ENCODE peak calls at places on chromosomes 11 and 22, in five cellular contexts. B, J, R, S and O are unnamed samples.

GRCh38 chr11:125426818-125427528 is 69.1 kb downstream of the FEZ1 start:
- DNase-seq in S (no peak), B (no peak), J (no peak), R (no peak), O (no peak)

GRCh38 chr11:76656571-76657081 is 13.9 kb downstream of the LRRC32 start:
- DNase-seq in J (no peak), R (peak), S (no peak), B (no peak), O (no peak)

GRCh38 chr11:110301032-110301431 is 4.6 kb upstream of the RDX start:
- DNase-seq in J (no peak), B (no peak), S (peak), R (peak), O (no peak)

GRCh38 chr11:36510567-36511020 is 522 bp upstream of the TRAF6 start:
- DNase-seq in R (no peak), B (peak), J (no peak), S (no peak), O (no peak)

GRCh38 chr11:116379185-116379828 is 393.5 kb downstream of the BUD13 start:
- DNase-seq in S (peak), J (peak), R (peak), B (peak), O (peak)

GRCh38 chr11:130553306-130553705 is 104.9 kb downstream of the ADAMTS15 start:
- DNase-seq in S (no peak), J (no peak), B (peak), R (no peak), O (no peak)

GRCh38 chr22:23969071-23969470 is 2.4 kb downstream of the DDTL start:
- DNase-seq in S (peak), R (no peak), B (no peak), J (no peak), O (no peak)

GRCh38 chr22:37566329-37566837 is 6.1 kb downstream of the CDC42EP1 start:
- DNase-seq in R (peak), S (no peak), J (no peak), B (no peak), O (no peak)

GRCh38 chr11:34332524-34332923 is 25.3 kb downstream of the ABTB2 start:
- DNase-seq in J (no peak), R (no peak), B (no peak), S (no peak), O (no peak)

GRCh38 chr11:44034639-44035038 is 13.1 kb upstream of the ACCSL start:
- DNase-seq in J (no peak), R (peak), B (no peak), S (peak), O (no peak)

GRCh38 chr11:125626381-125626950 is 1.5 kb downstream of the CHEK1 start:
- DNase-seq in R (no peak), J (no peak), S (no peak), B (peak), O (no peak)

GRCh38 chr22:22418163-22418549 is 90.4 kb downstream of the ZNF280B start:
- DNase-seq in S (no peak), B (no peak), J (no peak), R (no peak), O (no peak)
- H2BK120ac ChIP-seq in S (no peak), B (no peak), J (no peak), R (no peak), O (no peak)

GRCh38 chr11:103939694-103940093 is 96.7 kb upstream of the DDI1 start:
- DNase-seq in B (no peak), S (no peak), J (no peak), R (no peak), O (no peak)

GRCh38 chr11:103944251-103944944 is 92.0 kb upstream of the DDI1 start:
- DNase-seq in J (no peak), B (no peak), R (no peak), S (no peak), O (no peak)

GRCh38 chr11:103942646-103943045 is 93.8 kb upstream of the DDI1 start:
- DNase-seq in S (no peak), J (no peak), R (no peak), B (no peak), O (no peak)

GRCh38 chr11:103936059-103936458 is 100.4 kb upstream of the DDI1 start:
- DNase-seq in J (no peak), B (peak), R (no peak), S (no peak), O (no peak)

GRCh38 chr11:103940542-103940941 is 95.9 kb upstream of the DDI1 start:
- DNase-seq in S (no peak), R (no peak), J (no peak), B (peak), O (no peak)
- H2BK15ac ChIP-seq in S (no peak), R (no peak), J (no peak), B (no peak), O (no peak)

GRCh38 chr11:98153752-98154151 is 867.0 kb upstream of the CNTN5 start:
- DNase-seq in B (no peak), R (no peak), J (no peak), S (no peak), O (no peak)
- H2AFZ ChIP-seq in B (no peak), R (no peak), J (no peak), S (no peak), O (no peak)

GRCh38 chr22:22167791-22168189 is 76.8 kb upstream of the VPREB1 start:
- DNase-seq in J (no peak), S (no peak), R (no peak), B (no peak), O (no peak)

GRCh38 chr22:22166941-22167713 is 77.5 kb upstream of the VPREB1 start:
- DNase-seq in J (no peak), S (no peak), R (no peak), B (no peak), O (no peak)

GRCh38 chr22:22161924-22162851 is 82.4 kb upstream of the VPREB1 start:
- DNase-seq in R (no peak), J (no peak), B (no peak), S (no peak), O (no peak)

GRCh38 chr22:22165936-22166710 is 78.5 kb upstream of the VPREB1 start:
- DNase-seq in B (no peak), S (no peak), J (no peak), R (no peak), O (no peak)

DNA sequence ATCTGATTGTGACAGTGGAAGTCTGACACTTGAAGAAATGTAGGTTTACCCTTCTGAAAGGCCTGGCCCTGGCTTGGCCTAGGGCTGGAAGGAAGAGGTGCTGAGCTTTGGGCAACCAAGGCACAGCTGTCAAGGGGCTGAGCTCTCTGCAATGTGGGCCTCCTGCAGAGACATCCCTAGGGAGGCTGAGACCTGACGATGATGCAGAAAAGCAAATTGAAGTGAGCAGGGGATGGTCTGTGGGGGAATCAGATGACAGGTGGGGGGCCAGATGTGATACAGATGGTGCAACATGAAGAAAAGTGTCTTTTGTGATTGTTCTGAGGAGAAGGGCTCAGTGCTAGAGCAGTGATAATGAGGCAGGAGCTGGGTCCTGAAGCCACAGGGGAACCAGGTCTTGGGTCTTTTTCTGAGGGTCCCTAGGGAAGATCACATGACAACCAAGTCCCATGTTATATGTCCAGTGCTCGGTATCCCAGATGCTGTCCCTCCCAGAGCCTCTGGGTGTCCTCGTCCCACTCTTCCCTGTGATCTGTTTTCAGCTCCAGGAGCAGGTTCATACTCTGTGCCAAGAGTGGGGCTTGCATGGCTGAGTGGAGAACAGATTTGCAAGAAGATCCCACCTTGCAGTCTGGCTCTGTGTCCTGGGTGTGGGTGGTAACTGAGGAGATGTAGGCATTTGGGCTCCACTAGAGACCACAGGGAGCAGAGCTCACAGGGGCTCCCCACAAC is 79.9 kb upstream of the VPREB1 start:
- DNase-seq in J (no peak), R (no peak), S (no peak), B (no peak), O (no peak)
- H2BK120ac ChIP-seq in J (no peak), R (no peak), S (no peak), B (no peak), O (no peak)

GRCh38 chr11:128522943-128523518 is 64.3 kb downstream of the ETS1 start:
- DNase-seq in B (no peak), J (peak), R (no peak), S (no peak), O (no peak)
- H2BK15ac ChIP-seq in B (peak), J (no peak), R (no peak), S (no peak), O (no peak)

DNA sequence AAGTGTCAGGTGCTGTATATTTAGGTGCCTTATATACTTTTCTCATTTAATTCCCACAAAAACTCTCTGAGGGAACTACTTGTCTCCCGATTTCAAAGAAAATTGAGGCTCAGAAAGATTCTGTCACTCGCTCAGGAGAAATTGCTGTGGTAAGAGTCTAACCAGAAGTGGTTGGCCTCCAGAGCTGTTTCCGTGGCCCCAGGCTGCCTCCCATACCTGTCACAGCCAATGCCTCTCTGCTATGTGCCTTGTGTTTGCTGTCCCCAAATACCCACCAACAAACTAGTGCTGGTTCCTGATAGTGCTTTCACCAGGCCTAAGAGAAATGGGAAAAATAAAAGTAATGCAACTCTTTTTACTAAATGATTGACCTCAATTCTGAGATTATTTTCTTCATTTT is 21.0 kb upstream of the TMEM86A start:
- DNase-seq in J (no peak), S (no peak), B (no peak), R (no peak), O (no peak)
- H2AFZ ChIP-seq in J (no peak), S (no peak), B (no peak), R (no peak), O (no peak)

DNA sequence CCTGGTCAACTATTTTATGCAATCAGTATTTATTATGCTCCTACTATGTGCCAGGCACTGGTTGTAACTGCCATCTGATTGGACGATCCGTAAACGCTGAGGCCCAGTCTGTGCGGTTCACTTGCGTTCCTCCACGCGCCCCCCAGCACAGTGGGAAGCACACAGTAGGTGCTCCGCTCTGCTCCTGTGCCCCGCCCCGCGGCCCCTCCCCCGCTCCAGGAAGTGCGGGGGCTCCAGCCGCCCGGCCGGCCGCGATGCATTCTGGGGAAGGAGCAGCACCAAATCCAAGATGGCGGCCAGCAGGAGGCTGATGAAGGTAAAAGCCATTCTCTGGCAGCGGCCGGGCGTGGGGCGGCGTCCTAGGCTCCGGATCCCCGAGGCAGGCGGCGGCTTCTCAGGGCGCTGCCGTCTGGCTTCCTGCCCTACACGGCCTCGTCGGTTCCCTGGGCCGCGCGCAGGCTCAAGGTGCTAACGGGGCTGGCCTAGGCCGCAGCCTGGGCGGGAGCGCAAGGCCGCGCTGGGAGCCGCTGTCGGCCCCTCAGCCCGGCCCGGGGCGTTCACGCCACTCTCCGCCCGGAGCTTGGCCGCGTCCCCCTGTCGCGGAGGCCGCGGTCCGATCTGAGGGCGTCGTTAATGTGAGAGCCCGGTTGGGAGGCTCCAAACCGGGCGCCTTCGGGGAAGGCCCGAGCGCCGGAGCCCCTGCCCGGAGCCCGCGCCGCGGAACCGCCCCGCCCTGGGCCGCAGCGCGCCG is at the start of gene UBE2L3:
- DNase-seq in J (peak), B (peak), R (peak), S (peak), O (peak)
- H2BK120ac ChIP-seq in J (peak), B (no peak), R (no peak), S (peak), O (no peak)